ENCODE peak calls at places on chromosomes 13 and 19, in eight cellular contexts. O, W, R, L, S, M, G and U are unnamed samples.
A peak's percentile ranks its signal among the peaks of the same experiment; 100 is the strongest.

GRCh38 chr19:41615207-41615606 is 11.7 kb downstream of the CEACAM4 start:
- DNase-seq in L (no peak), S (no peak), R (no peak), O (no peak), W (no peak), G (no peak), M (no peak), U (no peak)

GRCh38 chr13:43388282-43389034 is 365.1 kb downstream of the DNAJC15 start:
- DNase-seq in S (no peak), L (no peak), M (peak; percentile 38), W (peak; percentile 85), R (no peak), G (no peak), O (no peak), U (no peak)

GRCh38 chr19:7699422-7700127 is 2.4 kb downstream of the FCER2 start:
- DNase-seq in S (no peak), G (no peak), O (no peak), W (peak; percentile 52), M (no peak), R (no peak), L (peak; percentile 83), U (no peak)

GRCh38 chr13:74575729-74576125 is 441.5 kb upstream of the KLF12 start:
- DNase-seq in O (peak; percentile 65), G (peak; percentile 67), W (no peak), M (peak; percentile 22), R (peak; percentile 61), L (peak; percentile 69), S (peak; percentile 46), U (peak; percentile 64)

GRCh38 chr19:50794778-50795664 is 4.8 kb downstream of the ACP4 start:
- DNase-seq in M (no peak), L (peak; percentile 46), R (no peak), W (peak; percentile 59), S (no peak), O (no peak), G (peak; percentile 70), U (no peak)

GRCh38 chr13:100338265-100338664 is 249.4 kb downstream of the PCCA start:
- DNase-seq in W (no peak), O (no peak), L (no peak), M (no peak), S (peak; percentile 4), G (no peak), R (no peak), U (no peak)

GRCh38 chr19:13899912-13900584 is 5.9 kb downstream of the BRME1 start:
- DNase-seq in M (no peak), S (peak; percentile 9), W (no peak), L (no peak), G (no peak), O (no peak), R (peak; percentile 67), U (no peak)

GRCh38 chr19:2661615-2662014 is 40.9 kb downstream of the GNG7 start:
- DNase-seq in L (peak; percentile 60), W (no peak), S (no peak), R (no peak), M (no peak), O (no peak), G (no peak), U (no peak)

GRCh38 chr13:32587014-32587773 is 942 bp downstream of the PDS5B start:
- DNase-seq in G (peak; percentile 77), W (peak; percentile 55), O (peak; percentile 87), M (peak; percentile 78), L (peak; percentile 60), R (peak; percentile 51), S (peak; percentile 60), U (peak; percentile 72)

GRCh38 chr13:94860981-94861407 is 148.6 kb upstream of the SOX21 start:
- DNase-seq in O (no peak), S (peak; percentile 21), M (no peak), G (no peak), W (peak; percentile 2), R (no peak), L (no peak), U (no peak)

GRCh38 chr19:50741179-50741933 is 18.2 kb downstream of the CLEC11A start:
- DNase-seq in M (no peak), L (no peak), S (no peak), G (no peak), O (no peak), W (no peak), R (no peak), U (no peak)

GRCh38 chr19:42176649-42176989 is 40.9 kb downstream of the DEDD2 start:
- DNase-seq in S (no peak), W (no peak), G (peak; percentile 63), O (no peak), R (no peak), M (no peak), L (no peak), U (no peak)

GRCh38 chr19:29812080-29812880 is 489 bp downstream of the CCNE1 start:
- DNase-seq in W (no peak), M (peak; percentile 35), L (peak; percentile 16), R (no peak), O (peak; percentile 21), S (no peak), G (peak; percentile 42), U (peak; percentile 16)